ENCODE peak calls at places on chromosome 15, in eight cellular contexts. Z is heart left ventricle, W is prostate gland, L is uterus, G is transverse colon, I is lower leg skin, A is vagina, N is esophagus squamous epithelium. T is an unnamed sample.

GRCh38 chr15:64981812-64982431 is 7.8 kb downstream of the SPG21 start:
- DNase-seq in Z (no peak), W (no peak), L (no peak), G (no peak), I (no peak), A (no peak), N (no peak), T (no peak)

GRCh38 chr15:38651328-38652038 is 86.9 kb upstream of the RASGRP1 start:
- DNase-seq in Z (no peak), W (no peak), L (no peak), G (peak), I (no peak), A (no peak), N (no peak), T (no peak)

GRCh38 chr15:25137013-25137412 is 182.2 kb downstream of the SNRPN start:
- DNase-seq in Z (no peak), W (no peak), L (no peak), G (no peak), I (no peak), A (no peak), N (no peak), T (no peak)

GRCh38 chr15:28786521-28786920 is 61.9 kb downstream of the GOLGA6L7 start:
- DNase-seq in Z (no peak), W (no peak), L (no peak), G (no peak), I (no peak), A (no peak), N (no peak), T (no peak)

GRCh38 chr15:79078003-79078402 is 12.6 kb downstream of the RASGRF1 start:
- DNase-seq in Z (no peak), W (no peak), L (no peak), G (no peak), I (no peak), A (no peak), N (no peak), T (peak)

GRCh38 chr15:70604671-70605070 is 158.7 kb downstream of the UACA start:
- DNase-seq in Z (no peak), W (peak), L (no peak), G (no peak), I (no peak), A (peak), N (no peak), T (no peak)

GRCh38 chr15:55628369-55628730 is 40.2 kb upstream of the PYGO1 start:
- DNase-seq in Z (no peak), W (no peak), L (no peak), G (no peak), I (no peak), A (no peak), N (no peak), T (no peak)

GRCh38 chr15:62844564-62845235 is 197.8 kb upstream of the TPM1 start:
- DNase-seq in Z (no peak), W (no peak), L (no peak), G (no peak), I (peak), A (no peak), N (no peak), T (no peak)

GRCh38 chr15:80779658-80780415 is 667 bp downstream of the CEMIP start:
- DNase-seq in Z (no peak), W (peak), L (no peak), G (peak), I (no peak), A (no peak), N (no peak), T (no peak)

GRCh38 chr15:56844463-56844862 is 74.0 kb upstream of the TCF12 start:
- DNase-seq in Z (no peak), W (no peak), L (no peak), G (no peak), I (no peak), A (no peak), N (no peak), T (no peak)

GRCh38 chr15:73800662-73801345 is 47.7 kb upstream of the INSYN1 start:
- DNase-seq in Z (peak), W (peak), L (peak), G (no peak), I (no peak), A (no peak), N (no peak), T (no peak)

GRCh38 chr15:62853833-62854210 is 188.7 kb upstream of the TPM1 start:
- DNase-seq in Z (no peak), W (peak), L (no peak), G (no peak), I (peak), A (no peak), N (no peak), T (no peak)

GRCh38 chr15:29208352-29208751 is 61.3 kb downstream of the NSMCE3 start:
- DNase-seq in Z (no peak), W (peak), L (no peak), G (no peak), I (no peak), A (no peak), N (no peak), T (no peak)

GRCh38 chr15:74209997-74210573 is 7.5 kb upstream of the STRA6 start:
- DNase-seq in Z (no peak), W (no peak), L (no peak), G (no peak), I (no peak), A (no peak), N (no peak), T (no peak)

GRCh38 chr15:38069506-38069905 is 135.1 kb downstream of the TMCO5A start:
- DNase-seq in Z (peak), W (no peak), L (peak), G (peak), I (peak), A (no peak), N (no peak), T (no peak)

GRCh38 chr15:33738941-33739664 is 229.2 kb upstream of the CHRM5 start:
- DNase-seq in Z (no peak), W (no peak), L (no peak), G (no peak), I (no peak), A (no peak), N (no peak), T (no peak)

GRCh38 chr15:33150993-33151392 is 43.5 kb downstream of the FMN1 start:
- DNase-seq in Z (no peak), W (no peak), L (no peak), G (no peak), I (no peak), A (no peak), N (no peak), T (no peak)

GRCh38 chr15:42737529-42738328 is 801 bp upstream of the CDAN1 start:
- DNase-seq in Z (no peak), W (no peak), L (no peak), G (peak), I (no peak), A (no peak), N (no peak), T (no peak)

GRCh38 chr15:77031376-77032050 is 36.6 kb downstream of the PSTPIP1 start:
- DNase-seq in Z (peak), W (no peak), L (peak), G (peak), I (peak), A (no peak), N (no peak), T (peak)

GRCh38 chr15:45795487-45796069 is 160.7 kb downstream of the SQOR start:
- DNase-seq in Z (peak), W (peak), L (no peak), G (peak), I (no peak), A (no peak), N (no peak), T (no peak)

GRCh38 chr15:53976844-53977392 is 1.3 kb upstream of the UNC13C start:
- DNase-seq in Z (no peak), W (no peak), L (no peak), G (no peak), I (no peak), A (no peak), N (no peak), T (no peak)

GRCh38 chr15:100525894-100526512 is 2.7 kb downstream of the CERS3 start:
- DNase-seq in Z (peak), W (peak), L (peak), G (peak), I (peak), A (no peak), N (no peak), T (peak)

GRCh38 chr15:50053457-50053856 is 65.6 kb downstream of the ATP8B4 start:
- DNase-seq in Z (no peak), W (no peak), L (no peak), G (no peak), I (no peak), A (no peak), N (no peak), T (no peak)

GRCh38 chr15:50058231-50058630 is 60.8 kb downstream of the ATP8B4 start:
- DNase-seq in Z (no peak), W (no peak), L (no peak), G (no peak), I (no peak), A (no peak), N (no peak), T (no peak)

GRCh38 chr15:50051811-50052419 is 67.1 kb downstream of the ATP8B4 start:
- DNase-seq in Z (peak), W (peak), L (peak), G (peak), I (peak), A (no peak), N (no peak), T (peak)

GRCh38 chr15:50059203-50059772 is 59.7 kb downstream of the ATP8B4 start:
- DNase-seq in Z (no peak), W (no peak), L (no peak), G (no peak), I (no peak), A (no peak), N (no peak), T (no peak)

GRCh38 chr15:50055333-50056278 is 63.4 kb downstream of the ATP8B4 start:
- DNase-seq in Z (peak), W (no peak), L (no peak), G (no peak), I (no peak), A (no peak), N (no peak), T (no peak)
- TF ChIP-seq POLR2A in Z (no peak), W (no peak), L (no peak), G (no peak), I (no peak), A (no peak), N (no peak), T (no peak)

GRCh38 chr15:69457304-69458280 is 5.0 kb downstream of the RPLP1 start:
- DNase-seq in Z (no peak), W (no peak), L (no peak), G (no peak), I (peak), A (no peak), N (no peak), T (no peak)
- TF ChIP-seq POLR2A in Z (no peak), W (no peak), L (no peak), G (no peak), I (no peak), A (no peak), N (no peak), T (no peak)

DNA sequence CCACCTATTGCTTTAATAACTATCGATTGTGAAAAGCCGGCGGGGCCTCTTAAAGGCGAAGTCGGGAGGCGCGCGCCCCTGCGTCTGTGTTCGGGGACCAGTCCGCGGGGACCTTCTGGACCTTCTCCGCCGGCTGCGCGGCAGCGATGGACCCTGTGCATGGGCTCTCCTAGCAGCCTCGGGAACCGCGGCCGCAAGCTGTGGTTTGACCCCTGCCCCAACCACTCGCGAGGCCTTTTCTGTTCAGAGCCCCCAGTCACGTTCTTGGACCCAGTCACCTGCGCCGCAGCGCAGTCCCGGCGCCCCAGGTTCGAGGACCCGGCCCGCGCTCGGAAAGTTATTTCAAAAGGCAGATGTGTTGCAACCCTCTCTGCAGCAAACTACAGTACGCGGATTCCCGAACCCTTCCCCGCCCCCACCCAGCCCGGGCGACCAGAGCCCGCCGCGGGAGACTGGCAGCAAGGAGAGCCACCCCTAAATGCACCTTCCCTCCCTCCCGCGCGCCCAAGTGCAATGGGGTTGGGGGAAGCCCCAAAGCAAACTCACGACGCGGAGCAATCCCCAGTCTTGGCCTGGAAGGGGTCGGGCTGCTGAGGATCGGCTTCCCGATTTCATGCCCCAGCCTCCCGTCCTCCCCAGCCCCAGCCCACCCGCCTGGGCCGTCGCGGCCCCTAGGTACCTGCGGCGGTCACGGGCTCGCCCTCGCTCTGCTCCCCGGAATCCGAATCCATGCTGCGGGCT is 671 bp downstream of the TNFAIP8L3 start:
- DNase-seq in Z (no peak), W (no peak), L (peak), G (peak), I (peak), A (no peak), N (no peak), T (no peak)
- TF ChIP-seq POLR2A in Z (no peak), W (no peak), L (no peak), G (no peak), I (no peak), A (no peak), N (no peak), T (no peak)

GRCh38 chr15:75452364-75452967 is 976 bp upstream of the SIN3A start:
- DNase-seq in Z (peak), W (peak), L (peak), G (peak), I (peak), A (no peak), N (peak), T (peak)
- TF ChIP-seq POLR2A in Z (no peak), W (peak), L (no peak), G (peak), I (no peak), A (no peak), N (no peak), T (peak)

DNA sequence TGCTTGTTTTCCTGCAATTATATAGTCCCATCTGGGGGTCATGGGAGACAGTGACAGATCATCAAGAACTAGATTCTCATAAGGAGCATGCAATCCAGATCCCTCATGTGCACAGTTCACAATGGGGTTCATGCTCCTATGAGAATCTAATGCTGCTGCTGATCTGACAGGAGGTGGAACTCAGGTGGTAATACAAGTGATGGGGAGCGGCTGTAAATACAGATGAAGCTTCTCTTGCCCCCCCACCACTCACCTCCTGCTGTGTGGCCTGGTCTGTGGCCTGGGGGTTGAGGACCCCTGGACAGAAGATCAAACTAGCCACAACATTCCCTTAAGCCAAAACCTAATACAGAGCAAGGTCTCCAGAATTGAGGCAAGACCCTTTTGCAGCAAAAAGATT is 161.1 kb downstream of the WDR76 start:
- DNase-seq in Z (no peak), W (no peak), L (no peak), G (no peak), I (no peak), A (no peak), N (no peak), T (no peak)
- TF ChIP-seq POLR2A in Z (no peak), W (no peak), L (no peak), G (no peak), I (no peak), A (no peak), N (no peak), T (no peak)

GRCh38 chr15:89876736-89877135 is 17.1 kb downstream of the AP3S2 start:
- DNase-seq in Z (no peak), W (no peak), L (no peak), G (no peak), I (no peak), A (no peak), N (no peak), T (no peak)

GRCh38 chr15:89878323-89878722 is 15.5 kb downstream of the AP3S2 start:
- DNase-seq in Z (no peak), W (no peak), L (no peak), G (no peak), I (no peak), A (no peak), N (no peak), T (no peak)

GRCh38 chr15:89880727-89881126 is 13.1 kb downstream of the AP3S2 start:
- DNase-seq in Z (no peak), W (no peak), L (no peak), G (no peak), I (no peak), A (no peak), N (no peak), T (no peak)

GRCh38 chr15:89870688-89871288 is 23.0 kb downstream of the AP3S2 start:
- DNase-seq in Z (no peak), W (no peak), L (no peak), G (no peak), I (no peak), A (no peak), N (no peak), T (no peak)

GRCh38 chr15:89874926-89875564 is 18.7 kb downstream of the AP3S2 start:
- DNase-seq in Z (peak), W (peak), L (peak), G (peak), I (peak), A (no peak), N (peak), T (peak)
- TF ChIP-seq POLR2A in Z (no peak), W (no peak), L (no peak), G (no peak), I (no peak), A (no peak), N (no peak), T (no peak)

DNA sequence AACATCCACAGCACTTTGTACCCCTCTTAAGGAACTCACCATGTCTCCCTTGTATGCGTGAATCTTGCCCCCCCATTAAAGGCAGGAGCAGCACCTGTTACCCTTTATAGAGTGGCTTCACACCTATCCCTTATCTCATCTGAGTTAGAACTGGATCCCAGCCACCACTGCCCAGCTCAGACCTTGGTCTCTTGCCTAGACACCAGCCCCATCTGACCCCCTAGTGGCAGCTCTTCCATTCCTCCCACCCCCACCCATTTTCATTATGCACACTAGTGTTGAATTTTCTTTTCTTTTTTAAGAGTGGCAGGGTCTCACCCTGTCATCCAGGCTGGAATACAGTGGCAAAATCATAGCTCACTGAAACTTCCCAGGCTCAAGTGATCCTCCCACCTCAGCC is 3.2 kb upstream of the ZFYVE19 start:
- DNase-seq in Z (no peak), W (no peak), L (no peak), G (no peak), I (no peak), A (no peak), N (no peak), T (no peak)
- TF ChIP-seq POLR2A in Z (no peak), W (no peak), L (no peak), G (no peak), I (no peak), A (no peak), N (no peak), T (no peak)

DNA sequence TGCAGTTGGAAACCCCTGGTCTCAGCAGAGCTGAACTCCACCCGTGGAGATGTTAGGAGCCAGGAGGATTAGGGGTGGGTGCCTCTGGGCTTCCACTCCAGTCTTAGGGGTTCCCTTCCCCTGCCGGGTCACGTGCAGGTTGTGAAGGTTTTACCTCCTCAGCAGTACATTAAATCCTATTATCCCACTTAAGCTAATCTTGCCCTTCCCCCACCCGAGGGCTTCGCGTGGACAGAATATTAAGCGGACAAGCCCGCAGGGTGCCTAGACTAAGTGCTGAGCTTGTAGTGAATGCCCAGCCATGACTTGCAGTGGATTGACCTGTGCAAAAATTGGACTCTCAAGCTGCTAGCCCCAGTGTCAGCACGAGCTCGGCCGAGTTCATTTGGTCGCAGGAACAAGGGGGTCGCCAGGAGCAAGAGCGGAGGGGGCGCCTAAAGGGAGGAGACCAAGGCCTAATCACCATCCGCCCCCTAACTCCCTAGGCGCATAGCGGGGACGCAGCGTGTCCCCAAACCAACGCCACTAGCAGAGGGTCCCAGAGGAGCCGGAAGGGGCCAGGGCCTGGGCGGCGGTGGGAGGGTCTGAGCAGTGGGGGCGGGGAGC is 493 bp upstream of the SEMA4B start:
- DNase-seq in Z (no peak), W (no peak), L (no peak), G (no peak), I (no peak), A (no peak), N (no peak), T (no peak)
- TF ChIP-seq POLR2A in Z (no peak), W (no peak), L (no peak), G (no peak), I (no peak), A (no peak), N (no peak), T (no peak)

GRCh38 chr15:83109532-83109931 is 2.1 kb downstream of the TM6SF1 start:
- DNase-seq in Z (no peak), W (no peak), L (no peak), G (no peak), I (peak), A (no peak), N (no peak), T (no peak)

GRCh38 chr15:83105450-83105849 is 2.0 kb upstream of the TM6SF1 start:
- DNase-seq in Z (no peak), W (no peak), L (no peak), G (no peak), I (no peak), A (no peak), N (no peak), T (no peak)

GRCh38 chr15:83108266-83109219 is 1.1 kb downstream of the TM6SF1 start:
- DNase-seq in Z (peak), W (no peak), L (peak), G (peak), I (peak), A (no peak), N (peak), T (peak)

GRCh38 chr15:83107841-83108181 is 366 bp downstream of the TM6SF1 start:
- DNase-seq in Z (no peak), W (no peak), L (no peak), G (no peak), I (no peak), A (no peak), N (no peak), T (no peak)

GRCh38 chr15:83106994-83107840 is at the start of gene TM6SF1:
- DNase-seq in Z (peak), W (no peak), L (no peak), G (no peak), I (no peak), A (no peak), N (no peak), T (no peak)
- TF ChIP-seq POLR2A in Z (no peak), W (no peak), L (no peak), G (no peak), I (no peak), A (no peak), N (no peak), T (no peak)

T was measured in breast epithelium.